ENCODE peak calls at places on chromosomes 11 and 22, in eight cellular contexts. One of them, this sample, is unnamed.

GRCh38 chr11:66891849-66892660 is 35.2 kb downstream of the LRFN4 start:
- DNase-seq in AG04450: peak; percentile 81
- DNase-seq in upper lobe of right lung: no peak
- DNase-seq in left ventricle myocardium inferior: no peak
- DNase-seq in Peyer's patch: no peak
- DNase-seq in PC-9: peak; percentile 96
- DNase-seq in DND-41: no peak
- DNase-seq in suprapubic skin: no peak
- DNase-seq in this sample: no peak

GRCh38 chr11:116692318-116693106 is 80.3 kb downstream of the BUD13 start:
- DNase-seq in suprapubic skin: peak; percentile 54
- DNase-seq in upper lobe of right lung: no peak
- DNase-seq in Peyer's patch: no peak
- DNase-seq in AG04450: no peak
- DNase-seq in PC-9: no peak
- DNase-seq in left ventricle myocardium inferior: no peak
- DNase-seq in DND-41: no peak
- DNase-seq in this sample: no peak

GRCh38 chr11:68905421-68906360 is 2.0 kb downstream of the IGHMBP2 start:
- DNase-seq in AG04450: no peak
- DNase-seq in DND-41: no peak
- DNase-seq in upper lobe of right lung: no peak
- DNase-seq in left ventricle myocardium inferior: no peak
- DNase-seq in PC-9: no peak
- DNase-seq in Peyer's patch: no peak
- DNase-seq in suprapubic skin: no peak
- DNase-seq in this sample: no peak

GRCh38 chr11:126636911-126637799 is 281.7 kb downstream of the ST3GAL4 start:
- DNase-seq in AG04450: no peak
- DNase-seq in PC-9: no peak
- DNase-seq in left ventricle myocardium inferior: no peak
- DNase-seq in Peyer's patch: no peak
- DNase-seq in DND-41: no peak
- DNase-seq in upper lobe of right lung: no peak
- DNase-seq in suprapubic skin: no peak
- DNase-seq in this sample: peak; percentile 38

GRCh38 chr11:34052608-34053160 is 1.2 kb downstream of the CAPRIN1 start:
- DNase-seq in left ventricle myocardium inferior: peak; percentile 21
- DNase-seq in PC-9: no peak
- DNase-seq in DND-41: peak; percentile 40
- DNase-seq in upper lobe of right lung: peak; percentile 70
- DNase-seq in AG04450: no peak
- DNase-seq in Peyer's patch: peak; percentile 42
- DNase-seq in suprapubic skin: peak; percentile 77
- DNase-seq in this sample: no peak

GRCh38 chr11:94924074-94925031 is 49.0 kb downstream of the CWC15 start:
- DNase-seq in Peyer's patch: no peak
- DNase-seq in suprapubic skin: no peak
- DNase-seq in AG04450: no peak
- DNase-seq in DND-41: peak; percentile 65
- DNase-seq in left ventricle myocardium inferior: no peak
- DNase-seq in PC-9: no peak
- DNase-seq in upper lobe of right lung: no peak
- DNase-seq in this sample: no peak

GRCh38 chr11:66668653-66669430 is 8.8 kb downstream of the RBM4B start:
- DNase-seq in left ventricle myocardium inferior: no peak
- DNase-seq in PC-9: no peak
- DNase-seq in upper lobe of right lung: peak; percentile 40
- DNase-seq in AG04450: no peak
- DNase-seq in DND-41: no peak
- DNase-seq in suprapubic skin: no peak
- DNase-seq in Peyer's patch: no peak
- DNase-seq in this sample: no peak

GRCh38 chr11:95134491-95134890 is 44.8 kb downstream of the ENDOD1 start:
- DNase-seq in Peyer's patch: no peak
- DNase-seq in suprapubic skin: no peak
- DNase-seq in upper lobe of right lung: no peak
- DNase-seq in DND-41: no peak
- DNase-seq in PC-9: peak; percentile 94
- DNase-seq in AG04450: no peak
- DNase-seq in left ventricle myocardium inferior: no peak
- DNase-seq in this sample: peak; percentile 41

GRCh38 chr11:16945671-16946469 is 68.3 kb downstream of the PLEKHA7 start:
- DNase-seq in DND-41: peak; percentile 49
- DNase-seq in AG04450: no peak
- DNase-seq in PC-9: peak; percentile 58
- DNase-seq in Peyer's patch: peak; percentile 48
- DNase-seq in left ventricle myocardium inferior: peak; percentile 39
- DNase-seq in upper lobe of right lung: peak; percentile 77
- DNase-seq in suprapubic skin: no peak
- DNase-seq in this sample: peak; percentile 76

GRCh38 chr22:17601031-17601430 is 27.5 kb downstream of the ATP6V1E1 start:
- DNase-seq in DND-41: no peak
- DNase-seq in left ventricle myocardium inferior: no peak
- DNase-seq in PC-9: no peak
- DNase-seq in Peyer's patch: no peak
- DNase-seq in AG04450: no peak
- DNase-seq in upper lobe of right lung: no peak
- DNase-seq in suprapubic skin: no peak
- DNase-seq in this sample: no peak

GRCh38 chr22:38023045-38023444 is 34.2 kb upstream of the PICK1 start:
- DNase-seq in Peyer's patch: no peak
- DNase-seq in upper lobe of right lung: no peak
- DNase-seq in PC-9: no peak
- DNase-seq in DND-41: no peak
- DNase-seq in suprapubic skin: no peak
- DNase-seq in left ventricle myocardium inferior: no peak
- DNase-seq in AG04450: no peak
- DNase-seq in this sample: no peak

GRCh38 chr11:69439651-69440464 is 41.6 kb upstream of the LINC01488 start:
- DNase-seq in left ventricle myocardium inferior: no peak
- DNase-seq in PC-9: no peak
- DNase-seq in suprapubic skin: no peak
- DNase-seq in upper lobe of right lung: no peak
- DNase-seq in Peyer's patch: no peak
- DNase-seq in AG04450: no peak
- DNase-seq in DND-41: no peak
- DNase-seq in this sample: no peak

GRCh38 chr11:102983491-102983890 is 28.0 kb upstream of the MMP13 start:
- DNase-seq in left ventricle myocardium inferior: no peak
- DNase-seq in PC-9: no peak
- DNase-seq in upper lobe of right lung: no peak
- DNase-seq in Peyer's patch: no peak
- DNase-seq in suprapubic skin: no peak
- DNase-seq in AG04450: no peak
- DNase-seq in DND-41: no peak
- DNase-seq in this sample: peak; percentile 43

GRCh38 chr11:57729479-57729878 is 11.8 kb upstream of the SELENOH start:
- DNase-seq in DND-41: no peak
- DNase-seq in upper lobe of right lung: no peak
- DNase-seq in suprapubic skin: no peak
- DNase-seq in PC-9: no peak
- DNase-seq in left ventricle myocardium inferior: no peak
- DNase-seq in AG04450: no peak
- DNase-seq in Peyer's patch: no peak
- DNase-seq in this sample: no peak

GRCh38 chr11:61930936-61931335 is 13.6 kb upstream of the RAB3IL1 start:
- DNase-seq in upper lobe of right lung: no peak
- DNase-seq in Peyer's patch: no peak
- DNase-seq in left ventricle myocardium inferior: no peak
- DNase-seq in DND-41: no peak
- DNase-seq in PC-9: no peak
- DNase-seq in suprapubic skin: no peak
- DNase-seq in AG04450: no peak
- DNase-seq in this sample: no peak

GRCh38 chr11:43693731-43694130 is 13.2 kb downstream of the HSD17B12 start:
- DNase-seq in AG04450: no peak
- DNase-seq in PC-9: no peak
- DNase-seq in left ventricle myocardium inferior: no peak
- DNase-seq in suprapubic skin: no peak
- DNase-seq in Peyer's patch: no peak
- DNase-seq in upper lobe of right lung: no peak
- DNase-seq in DND-41: no peak
- DNase-seq in this sample: no peak

GRCh38 chr11:36306888-36307287 is 10.8 kb downstream of the PRR5L start:
- DNase-seq in PC-9: no peak
- DNase-seq in left ventricle myocardium inferior: no peak
- DNase-seq in upper lobe of right lung: no peak
- DNase-seq in suprapubic skin: no peak
- DNase-seq in DND-41: peak; percentile 39
- DNase-seq in Peyer's patch: peak; percentile 22
- DNase-seq in AG04450: no peak
- DNase-seq in this sample: peak; percentile 23

DNA sequence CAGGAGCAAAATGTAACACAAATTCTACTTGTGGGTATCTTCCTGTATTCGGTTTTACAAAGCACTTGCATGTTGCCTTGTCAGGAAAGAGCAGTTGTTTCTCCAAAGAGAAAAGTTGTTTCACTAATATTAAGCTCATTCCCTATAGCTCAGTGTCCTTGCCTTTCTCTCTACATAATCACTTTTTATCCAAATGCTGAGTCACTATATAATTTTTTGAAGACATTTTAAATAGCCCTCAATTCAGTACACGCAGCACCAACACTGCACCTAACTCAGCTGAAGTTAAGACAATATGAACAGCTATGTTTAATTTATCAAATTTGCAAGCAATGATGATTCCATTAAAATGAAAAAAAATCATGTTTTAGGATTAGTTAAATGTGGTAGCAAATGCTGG is 14.5 kb upstream of the MRTFA start:
- DNase-seq in upper lobe of right lung: no peak
- DNase-seq in suprapubic skin: no peak
- DNase-seq in Peyer's patch: no peak
- DNase-seq in PC-9: no peak
- DNase-seq in AG04450: no peak
- DNase-seq in left ventricle myocardium inferior: no peak
- DNase-seq in DND-41: no peak
- DNase-seq in this sample: no peak
- H3K4me3 ChIP-seq in upper lobe of right lung: peak overlapping the region; percentile 67
- H3K4me3 ChIP-seq in suprapubic skin: peak overlapping the region; percentile 63
- H3K4me3 ChIP-seq in Peyer's patch: peak overlapping the region; percentile 48
- H3K4me3 ChIP-seq in PC-9: peak overlapping the region; percentile 68
- H3K4me3 ChIP-seq in AG04450: peak overlapping the region; percentile 43
- H3K4me3 ChIP-seq in left ventricle myocardium inferior: peak overlapping the region; percentile 72
- H3K4me3 ChIP-seq in DND-41: no peak overlapping the region
- H3K4me3 ChIP-seq in this sample: no peak overlapping the region

GRCh38 chr11:128810784-128811514 is 56.1 kb downstream of the KCNJ1 start:
- DNase-seq in suprapubic skin: no peak
- DNase-seq in DND-41: no peak
- DNase-seq in PC-9: no peak
- DNase-seq in left ventricle myocardium inferior: no peak
- DNase-seq in upper lobe of right lung: no peak
- DNase-seq in AG04450: no peak
- DNase-seq in Peyer's patch: no peak
- DNase-seq in this sample: no peak

GRCh38 chr11:128813729-128814128 is 53.4 kb downstream of the KCNJ1 start:
- DNase-seq in suprapubic skin: no peak
- DNase-seq in PC-9: no peak
- DNase-seq in DND-41: no peak
- DNase-seq in left ventricle myocardium inferior: no peak
- DNase-seq in upper lobe of right lung: no peak
- DNase-seq in Peyer's patch: no peak
- DNase-seq in AG04450: no peak
- DNase-seq in this sample: no peak

GRCh38 chr11:128819198-128819597 is 47.9 kb downstream of the KCNJ1 start:
- DNase-seq in upper lobe of right lung: no peak
- DNase-seq in left ventricle myocardium inferior: no peak
- DNase-seq in PC-9: no peak
- DNase-seq in DND-41: no peak
- DNase-seq in Peyer's patch: no peak
- DNase-seq in AG04450: no peak
- DNase-seq in suprapubic skin: no peak
- DNase-seq in this sample: no peak

GRCh38 chr11:128809128-128809527 is 58.0 kb downstream of the KCNJ1 start:
- DNase-seq in PC-9: no peak
- DNase-seq in suprapubic skin: no peak
- DNase-seq in left ventricle myocardium inferior: no peak
- DNase-seq in AG04450: no peak
- DNase-seq in DND-41: no peak
- DNase-seq in upper lobe of right lung: no peak
- DNase-seq in Peyer's patch: no peak
- DNase-seq in this sample: no peak

GRCh38 chr11:128814856-128815705 is 52.0 kb downstream of the KCNJ1 start:
- DNase-seq in DND-41: no peak
- DNase-seq in suprapubic skin: no peak
- DNase-seq in PC-9: no peak
- DNase-seq in upper lobe of right lung: no peak
- DNase-seq in left ventricle myocardium inferior: peak; percentile 70
- DNase-seq in Peyer's patch: no peak
- DNase-seq in AG04450: peak; percentile 42
- DNase-seq in this sample: peak; percentile 93
- H3K4me3 ChIP-seq in DND-41: no peak overlapping the region
- H3K4me3 ChIP-seq in suprapubic skin: no peak overlapping the region
- H3K4me3 ChIP-seq in PC-9: no peak overlapping the region
- H3K4me3 ChIP-seq in upper lobe of right lung: no peak overlapping the region
- H3K4me3 ChIP-seq in left ventricle myocardium inferior: no peak overlapping the region
- H3K4me3 ChIP-seq in Peyer's patch: no peak overlapping the region
- H3K4me3 ChIP-seq in AG04450: no peak overlapping the region
- H3K4me3 ChIP-seq in this sample: no peak overlapping the region

DNA sequence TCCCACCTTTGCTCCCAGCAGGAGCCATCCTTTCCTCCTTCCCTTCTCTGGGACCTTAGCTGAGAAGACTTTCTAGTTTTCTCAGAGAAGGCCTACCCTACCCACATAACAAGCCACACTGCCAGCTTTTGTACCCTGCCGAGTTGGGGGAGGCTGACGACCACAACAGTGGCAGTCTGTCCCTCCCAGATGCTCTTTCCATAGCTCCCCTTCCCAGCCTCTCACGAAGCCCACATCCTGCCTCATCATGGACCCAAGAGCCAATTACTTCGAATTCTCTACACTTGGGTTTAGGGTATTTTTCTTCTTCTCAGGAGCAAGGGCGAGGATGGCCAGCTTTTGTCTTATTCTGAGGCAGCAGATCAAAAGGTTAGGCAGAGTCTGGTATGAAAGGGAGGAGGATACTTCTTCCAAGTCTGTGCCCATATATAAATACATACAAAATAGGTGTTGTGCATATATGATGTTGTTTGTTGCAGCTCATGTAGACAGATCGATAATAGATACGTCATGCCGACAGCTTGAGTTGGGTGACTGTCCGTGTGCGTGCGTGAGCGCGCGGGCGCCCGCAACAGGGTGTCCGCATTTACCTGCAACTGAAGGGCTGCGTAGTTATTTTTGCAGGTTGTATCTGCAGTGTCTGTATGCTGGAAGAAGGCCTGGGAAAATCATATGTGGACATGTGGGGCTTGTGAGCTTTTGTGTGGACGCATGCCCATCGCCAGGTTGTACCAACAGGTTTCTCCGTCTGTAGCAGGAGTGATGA is 846 bp upstream of the NRGN start:
- DNase-seq in PC-9: no peak
- DNase-seq in DND-41: no peak
- DNase-seq in left ventricle myocardium inferior: no peak
- DNase-seq in upper lobe of right lung: no peak
- DNase-seq in AG04450: no peak
- DNase-seq in Peyer's patch: no peak
- DNase-seq in suprapubic skin: no peak
- DNase-seq in this sample: no peak
- H3K4me3 ChIP-seq in PC-9: peak overlapping the region; percentile 73
- H3K4me3 ChIP-seq in DND-41: no peak overlapping the region
- H3K4me3 ChIP-seq in left ventricle myocardium inferior: peak overlapping the region; percentile 76
- H3K4me3 ChIP-seq in upper lobe of right lung: no peak overlapping the region
- H3K4me3 ChIP-seq in AG04450: peak overlapping the region; percentile 65
- H3K4me3 ChIP-seq in Peyer's patch: peak overlapping the region; percentile 53
- H3K4me3 ChIP-seq in suprapubic skin: peak overlapping the region; percentile 64
- H3K4me3 ChIP-seq in this sample: peak overlapping the region; percentile 36

GRCh38 chr22:46844606-46845210 is 82.3 kb downstream of the TBC1D22A start:
- DNase-seq in suprapubic skin: no peak
- DNase-seq in upper lobe of right lung: no peak
- DNase-seq in Peyer's patch: no peak
- DNase-seq in PC-9: no peak
- DNase-seq in left ventricle myocardium inferior: no peak
- DNase-seq in AG04450: no peak
- DNase-seq in DND-41: no peak
- DNase-seq in this sample: peak; percentile 9
- H3K4me3 ChIP-seq in suprapubic skin: peak overlapping the region; percentile 25
- H3K4me3 ChIP-seq in upper lobe of right lung: no peak overlapping the region
- H3K4me3 ChIP-seq in Peyer's patch: no peak overlapping the region
- H3K4me3 ChIP-seq in PC-9: no peak overlapping the region
- H3K4me3 ChIP-seq in left ventricle myocardium inferior: peak overlapping the region; percentile 44
- H3K4me3 ChIP-seq in AG04450: no peak overlapping the region
- H3K4me3 ChIP-seq in DND-41: no peak overlapping the region
- H3K4me3 ChIP-seq in this sample: no peak overlapping the region

This sample was measured in cardiac muscle cell.